ENCODE peak calls at places on chromosomes 4 and X, in nine cellular contexts. One of them, this sample, is unnamed.

GRCh38 chr4:153647975-153648374 is 36.1 kb upstream of the TLR2 start:
- DNase-seq in AG09319: no peak
- DNase-seq in H9: no peak
- DNase-seq in left lung: no peak
- DNase-seq in GM12878: no peak
- DNase-seq in astrocyte of the spinal cord: no peak
- DNase-seq in stomach: no peak
- DNase-seq in AG10803: no peak
- DNase-seq in thoracic aorta: no peak
- DNase-seq in this sample: no peak

GRCh38 chr4:110778526-110778925 is 155.6 kb upstream of the PITX2 start:
- DNase-seq in AG09319: no peak
- DNase-seq in thoracic aorta: no peak
- DNase-seq in GM12878: no peak
- DNase-seq in AG10803: no peak
- DNase-seq in left lung: no peak
- DNase-seq in stomach: no peak
- DNase-seq in astrocyte of the spinal cord: peak
- DNase-seq in H9: no peak
- DNase-seq in this sample: no peak

GRCh38 chr4:189265515-189265914 is 675.2 kb upstream of the FRG1 start:
- DNase-seq in AG09319: no peak
- DNase-seq in stomach: no peak
- DNase-seq in thoracic aorta: no peak
- DNase-seq in AG10803: no peak
- DNase-seq in H9: peak
- DNase-seq in left lung: no peak
- DNase-seq in astrocyte of the spinal cord: no peak
- DNase-seq in GM12878: no peak
- DNase-seq in this sample: no peak

GRCh38 chrX:16892504-16893362 is 22.6 kb upstream of the RBBP7 start:
- DNase-seq in left lung: no peak
- DNase-seq in H9: peak
- DNase-seq in thoracic aorta: no peak
- DNase-seq in stomach: peak
- DNase-seq in AG10803: peak
- DNase-seq in AG09319: peak
- DNase-seq in GM12878: peak
- DNase-seq in astrocyte of the spinal cord: peak
- DNase-seq in this sample: peak

GRCh38 chr4:153169811-153170210 is 34.4 kb upstream of the TRIM2 start:
- DNase-seq in H9: no peak
- DNase-seq in AG09319: no peak
- DNase-seq in AG10803: no peak
- DNase-seq in thoracic aorta: no peak
- DNase-seq in astrocyte of the spinal cord: no peak
- DNase-seq in stomach: no peak
- DNase-seq in left lung: no peak
- DNase-seq in GM12878: no peak
- DNase-seq in this sample: no peak

GRCh38 chr4:122747883-122748282 is 15.4 kb downstream of the BBS12 start:
- DNase-seq in AG10803: peak
- DNase-seq in H9: no peak
- DNase-seq in stomach: no peak
- DNase-seq in astrocyte of the spinal cord: peak
- DNase-seq in AG09319: no peak
- DNase-seq in left lung: no peak
- DNase-seq in GM12878: no peak
- DNase-seq in thoracic aorta: no peak
- DNase-seq in this sample: no peak

GRCh38 chr4:8097141-8097541 is 61.5 kb downstream of the ABLIM2 start:
- DNase-seq in H9: no peak
- DNase-seq in thoracic aorta: no peak
- DNase-seq in AG09319: no peak
- DNase-seq in AG10803: no peak
- DNase-seq in GM12878: no peak
- DNase-seq in left lung: peak
- DNase-seq in stomach: no peak
- DNase-seq in astrocyte of the spinal cord: no peak
- DNase-seq in this sample: no peak

GRCh38 chr4:98448923-98449322 is 187.7 kb downstream of the RAP1GDS1 start:
- DNase-seq in AG09319: no peak
- DNase-seq in stomach: no peak
- DNase-seq in GM12878: no peak
- DNase-seq in astrocyte of the spinal cord: no peak
- DNase-seq in AG10803: no peak
- DNase-seq in left lung: no peak
- DNase-seq in thoracic aorta: no peak
- DNase-seq in H9: no peak
- DNase-seq in this sample: no peak

GRCh38 chr4:152696764-152697250 is 17.0 kb upstream of the TMEM154 start:
- DNase-seq in stomach: peak
- DNase-seq in left lung: no peak
- DNase-seq in thoracic aorta: no peak
- DNase-seq in AG10803: no peak
- DNase-seq in H9: no peak
- DNase-seq in GM12878: peak
- DNase-seq in astrocyte of the spinal cord: peak
- DNase-seq in AG09319: no peak
- DNase-seq in this sample: no peak

GRCh38 chr4:26964512-26964911 is 103.9 kb downstream of the STIM2 start:
- DNase-seq in AG09319: no peak
- DNase-seq in thoracic aorta: no peak
- DNase-seq in left lung: no peak
- DNase-seq in astrocyte of the spinal cord: peak
- DNase-seq in H9: no peak
- DNase-seq in AG10803: peak
- DNase-seq in GM12878: no peak
- DNase-seq in stomach: no peak
- DNase-seq in this sample: no peak

GRCh38 chr4:47860305-47860704 is 22.4 kb upstream of the CORIN start:
- DNase-seq in AG10803: no peak
- DNase-seq in AG09319: no peak
- DNase-seq in GM12878: no peak
- DNase-seq in left lung: no peak
- DNase-seq in astrocyte of the spinal cord: no peak
- DNase-seq in H9: no peak
- DNase-seq in stomach: no peak
- DNase-seq in thoracic aorta: no peak
- DNase-seq in this sample: no peak

GRCh38 chr4:156977435-156978160 is 6.0 kb upstream of the PDGFC start:
- DNase-seq in astrocyte of the spinal cord: peak
- DNase-seq in left lung: no peak
- DNase-seq in GM12878: no peak
- DNase-seq in AG10803: peak
- DNase-seq in thoracic aorta: no peak
- DNase-seq in AG09319: peak
- DNase-seq in stomach: no peak
- DNase-seq in H9: no peak
- DNase-seq in this sample: no peak

GRCh38 chrX:104254442-104255115 is at the start of gene ESX1:
- DNase-seq in H9: peak
- DNase-seq in astrocyte of the spinal cord: no peak
- DNase-seq in AG10803: peak
- DNase-seq in left lung: no peak
- DNase-seq in stomach: no peak
- DNase-seq in thoracic aorta: no peak
- DNase-seq in GM12878: no peak
- DNase-seq in AG09319: no peak
- DNase-seq in this sample: no peak

GRCh38 chrX:86002076-86002896 is 45.1 kb downstream of the CHM start:
- DNase-seq in H9: peak
- DNase-seq in AG10803: peak
- DNase-seq in stomach: peak
- DNase-seq in left lung: peak
- DNase-seq in thoracic aorta: no peak
- DNase-seq in AG09319: no peak
- DNase-seq in GM12878: no peak
- DNase-seq in astrocyte of the spinal cord: peak
- DNase-seq in this sample: no peak

GRCh38 chr4:109801895-109802319 is at the start of gene CFI:
- DNase-seq in AG10803: peak
- DNase-seq in stomach: no peak
- DNase-seq in H9: no peak
- DNase-seq in GM12878: no peak
- DNase-seq in left lung: no peak
- DNase-seq in astrocyte of the spinal cord: peak
- DNase-seq in AG09319: peak
- DNase-seq in thoracic aorta: no peak
- DNase-seq in this sample: no peak

GRCh38 chr4:13592220-13592619 is 35.3 kb downstream of the BOD1L1 start:
- DNase-seq in thoracic aorta: no peak
- DNase-seq in GM12878: no peak
- DNase-seq in AG10803: no peak
- DNase-seq in AG09319: no peak
- DNase-seq in stomach: no peak
- DNase-seq in astrocyte of the spinal cord: no peak
- DNase-seq in H9: no peak
- DNase-seq in left lung: no peak
- DNase-seq in this sample: no peak

DNA sequence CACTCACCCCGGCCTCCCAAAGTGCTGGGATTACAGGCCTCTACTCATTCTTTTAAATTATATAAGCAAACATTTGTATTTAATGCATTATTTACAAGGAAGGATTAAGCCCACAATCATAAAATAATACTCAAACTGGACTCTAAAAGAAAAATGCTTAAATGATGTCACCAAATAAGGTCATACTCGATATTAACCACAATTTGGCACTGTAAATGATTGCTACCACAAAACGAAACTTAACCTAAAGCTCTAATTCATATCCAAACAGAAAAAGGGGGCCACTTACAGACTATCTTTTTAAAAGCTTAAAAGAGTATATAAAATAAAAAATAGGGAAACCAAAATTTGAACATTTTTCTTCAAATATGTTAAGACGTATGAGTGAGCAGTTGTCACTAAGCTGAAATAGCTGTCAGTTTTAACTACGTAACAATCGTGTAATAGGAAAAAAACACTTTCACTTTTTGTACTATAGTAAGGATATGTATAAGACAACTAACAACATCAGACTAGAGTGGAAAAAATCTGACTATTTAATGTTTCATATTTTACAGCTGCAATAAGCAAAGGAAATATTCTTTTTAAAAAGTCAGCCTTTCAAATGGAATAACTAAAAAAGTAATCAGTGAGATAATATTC is 108.2 kb upstream of the GPR34 start:
- DNase-seq in thoracic aorta: no peak
- DNase-seq in astrocyte of the spinal cord: no peak
- DNase-seq in stomach: no peak
- DNase-seq in AG09319: no peak
- DNase-seq in AG10803: no peak
- DNase-seq in GM12878: no peak
- DNase-seq in left lung: no peak
- DNase-seq in H9: no peak
- DNase-seq in this sample: no peak
- TF ChIP-seq CTCF in thoracic aorta: no peak
- TF ChIP-seq CTCF in astrocyte of the spinal cord: no peak
- TF ChIP-seq CTCF in stomach: no peak
- TF ChIP-seq CTCF in AG09319: no peak
- TF ChIP-seq CTCF in AG10803: no peak
- TF ChIP-seq CTCF in GM12878: no peak
- TF ChIP-seq CTCF in left lung: no peak
- TF ChIP-seq CTCF in H9: no peak
- TF ChIP-seq CTCF in this sample: no peak

GRCh38 chr4:25486171-25486570 is 109.1 kb downstream of the ANAPC4 start:
- DNase-seq in left lung: no peak
- DNase-seq in astrocyte of the spinal cord: peak
- DNase-seq in thoracic aorta: no peak
- DNase-seq in AG09319: no peak
- DNase-seq in GM12878: no peak
- DNase-seq in H9: no peak
- DNase-seq in AG10803: no peak
- DNase-seq in stomach: no peak
- DNase-seq in this sample: no peak
- TF ChIP-seq CTCF in left lung: no peak
- TF ChIP-seq CTCF in astrocyte of the spinal cord: no peak
- TF ChIP-seq CTCF in thoracic aorta: no peak
- TF ChIP-seq CTCF in AG09319: no peak
- TF ChIP-seq CTCF in GM12878: no peak
- TF ChIP-seq CTCF in H9: no peak
- TF ChIP-seq CTCF in AG10803: no peak
- TF ChIP-seq CTCF in stomach: no peak
- TF ChIP-seq CTCF in this sample: no peak

GRCh38 chr4:139655116-139655515 is 10.5 kb upstream of the MGST2 start:
- DNase-seq in AG09319: no peak
- DNase-seq in left lung: no peak
- DNase-seq in AG10803: peak
- DNase-seq in thoracic aorta: no peak
- DNase-seq in H9: no peak
- DNase-seq in GM12878: no peak
- DNase-seq in astrocyte of the spinal cord: peak
- DNase-seq in stomach: no peak
- DNase-seq in this sample: no peak
- TF ChIP-seq CTCF in AG09319: peak
- TF ChIP-seq CTCF in left lung: peak
- TF ChIP-seq CTCF in AG10803: peak
- TF ChIP-seq CTCF in thoracic aorta: peak
- TF ChIP-seq CTCF in H9: peak
- TF ChIP-seq CTCF in GM12878: peak
- TF ChIP-seq CTCF in astrocyte of the spinal cord: peak
- TF ChIP-seq CTCF in stomach: no peak
- TF ChIP-seq CTCF in this sample: peak

GRCh38 chr4:135383889-135384288 is 1182.3 kb upstream of the PABPC4L start:
- DNase-seq in H9: no peak
- DNase-seq in thoracic aorta: no peak
- DNase-seq in AG10803: no peak
- DNase-seq in AG09319: no peak
- DNase-seq in left lung: no peak
- DNase-seq in stomach: no peak
- DNase-seq in astrocyte of the spinal cord: no peak
- DNase-seq in GM12878: no peak
- DNase-seq in this sample: no peak

GRCh38 chr4:135385830-135386581 is 1184.4 kb upstream of the PABPC4L start:
- DNase-seq in stomach: no peak
- DNase-seq in thoracic aorta: no peak
- DNase-seq in GM12878: no peak
- DNase-seq in astrocyte of the spinal cord: no peak
- DNase-seq in AG10803: no peak
- DNase-seq in H9: no peak
- DNase-seq in left lung: no peak
- DNase-seq in AG09319: no peak
- DNase-seq in this sample: no peak

DNA sequence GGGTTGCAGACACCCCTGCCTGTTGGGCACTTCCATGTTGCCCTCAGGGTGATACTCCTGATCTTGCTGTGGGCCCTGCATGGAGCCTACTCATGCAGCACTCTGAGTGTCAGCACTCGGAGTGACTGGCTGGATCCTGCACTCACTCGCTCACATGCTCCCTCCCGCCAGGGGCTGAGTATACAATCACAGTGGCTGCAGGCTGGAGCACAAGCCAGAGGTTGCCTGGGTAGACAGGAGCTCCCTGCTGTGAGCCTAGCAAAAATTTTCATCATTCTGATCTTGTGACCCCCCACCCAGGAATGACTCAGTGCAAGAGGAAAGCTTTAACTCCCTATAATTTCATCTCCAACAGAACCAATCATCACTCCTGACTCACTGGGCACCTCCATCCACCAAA is 1180.7 kb upstream of the PABPC4L start:
- DNase-seq in AG10803: no peak
- DNase-seq in AG09319: no peak
- DNase-seq in H9: no peak
- DNase-seq in left lung: peak
- DNase-seq in GM12878: no peak
- DNase-seq in astrocyte of the spinal cord: peak
- DNase-seq in thoracic aorta: no peak
- DNase-seq in stomach: no peak
- DNase-seq in this sample: no peak
- TF ChIP-seq CTCF in AG10803: no peak
- TF ChIP-seq CTCF in AG09319: no peak
- TF ChIP-seq CTCF in H9: no peak
- TF ChIP-seq CTCF in left lung: no peak
- TF ChIP-seq CTCF in GM12878: no peak
- TF ChIP-seq CTCF in astrocyte of the spinal cord: no peak
- TF ChIP-seq CTCF in thoracic aorta: no peak
- TF ChIP-seq CTCF in stomach: no peak
- TF ChIP-seq CTCF in this sample: no peak

This sample was measured in osteocyte.